ENCODE peak calls at places on chromosome 1, in four cellular contexts. O is stimulated activated CD4-positive, alpha-beta T cell treated with anti-CD3 and anti-CD28 coated beads, Interleukin-2, amount 100 ng/mL, for 24 hours; U is type B pancreatic cell; I is H54. H is an unnamed sample.

GRCh38 chr1:112744019-112744578 is 29.0 kb upstream of the PPM1J start:
- DNase-seq in I (no peak), U (no peak), O (no peak), H (no peak)

GRCh38 chr1:21936366-21937031 is 611 bp downstream of the HSPG2 start:
- DNase-seq in O (no peak), U (no peak), I (no peak), H (no peak)

GRCh38 chr1:24724345-24725208 is 20.7 kb upstream of the CLIC4 start:
- DNase-seq in I (peak; percentile 88), U (no peak), O (no peak), H (no peak)

GRCh38 chr1:109769335-109770078 is 5.8 kb upstream of the EPS8L3 start:
- DNase-seq in O (no peak), U (no peak), I (peak; percentile 88), H (no peak)

GRCh38 chr1:214552174-214552608 is 789 bp upstream of the PTPN14 start:
- DNase-seq in I (peak; percentile 75), U (no peak), O (no peak), H (no peak)

GRCh38 chr1:94532077-94532476 is 9.5 kb downstream of the F3 start:
- DNase-seq in O (no peak), I (no peak), U (no peak), H (no peak)

GRCh38 chr1:167905182-167905581 is 8.8 kb downstream of the ADCY10 start:
- DNase-seq in O (no peak), I (no peak), U (no peak), H (no peak)

GRCh38 chr1:231636157-231636556 is 9.6 kb downstream of the DISC1 start:
- DNase-seq in I (peak; percentile 84), U (no peak), O (no peak), H (no peak)

GRCh38 chr1:219492676-219493075 is 120.2 kb downstream of the ZC3H11B start:
- DNase-seq in U (no peak), I (no peak), O (no peak), H (no peak)

GRCh38 chr1:153417136-153417888 is 992 bp downstream of the S100A7A start:
- DNase-seq in U (no peak), I (no peak), O (no peak), H (no peak)

GRCh38 chr1:6918908-6919511 is 133.8 kb downstream of the CAMTA1 start:
- DNase-seq in I (no peak), O (no peak), U (no peak), H (no peak)

GRCh38 chr1:181028241-181029014 is 5.4 kb upstream of the MR1 start:
- DNase-seq in I (no peak), O (no peak), U (no peak), H (no peak)

GRCh38 chr1:40662864-40663263 is 2.6 kb downstream of the RIMS3 start:
- DNase-seq in U (no peak), I (peak; percentile 93), O (peak; percentile 28), H (no peak)

GRCh38 chr1:39395357-39395831 is 96.0 kb upstream of the BMP8A start:
- DNase-seq in O (no peak), U (no peak), I (peak; percentile 69), H (no peak)

GRCh38 chr1:16992675-16993074 is 12.3 kb upstream of the MFAP2 start:
- DNase-seq in I (no peak), U (no peak), O (no peak), H (no peak)

GRCh38 chr1:211912064-211912463 is 81.5 kb upstream of the LPGAT1 start:
- DNase-seq in O (no peak), I (no peak), U (no peak), H (no peak)

GRCh38 chr1:64112281-64112680 is 91.1 kb upstream of the UBE2U start:
- DNase-seq in I (peak; percentile 19), O (no peak), U (no peak), H (no peak)

GRCh38 chr1:156104861-156105546 is 9.5 kb upstream of the LMNA start:
- DNase-seq in U (no peak), I (no peak), O (no peak), H (no peak)

GRCh38 chr1:84996846-84997666 is at the start of gene MCOLN2:
- DNase-seq in I (peak; percentile 60), U (no peak), O (peak; percentile 67), H (no peak)

GRCh38 chr1:47444578-47445465 is 7.0 kb downstream of the FOXD2 start:
- DNase-seq in I (no peak), U (no peak), O (peak; percentile 65), H (no peak)

GRCh38 chr1:59453297-59453970 is 156.5 kb downstream of the FGGY start:
- DNase-seq in I (no peak), U (no peak), O (no peak), H (no peak)

GRCh38 chr1:6048179-6048867 is 2.6 kb downstream of the KCNAB2 start:
- DNase-seq in O (no peak), U (no peak), I (no peak), H (no peak)

H was measured in cortex of kidney.